ENCODE peak calls at places on chromosome 4, in ten cellular contexts. Q is NCI-H1105; R is HFFc6; D is lung; I is activated CD8-positive, alpha-beta memory T cell treated with anti-CD3 and anti-CD28 coated beads, Interleukin-2, amount 50 U/mL, for 4 hours; V is effector CD4-positive, alpha-beta T cell; Y is GM10248; O is left lung; U is sigmoid colon; K is ELF-1. W is an unnamed sample.

GRCh38 chr4:7306986-7307385 is 114.6 kb downstream of the SORCS2 start:
- DNase-seq in Q (no peak), R (no peak), D (no peak), I (no peak), V (no peak), Y (no peak), O (peak), U (no peak), K (no peak), W (no peak)

GRCh38 chr4:5998333-5998936 is 19.8 kb downstream of the C4orf50 start:
- DNase-seq in Q (peak), R (peak), D (peak), I (peak), V (peak), Y (peak), O (peak), U (peak), K (peak), W (peak)

GRCh38 chr4:53118676-53119075 is 247.2 kb downstream of the SCFD2 start:
- DNase-seq in Q (no peak), R (no peak), D (no peak), I (no peak), V (no peak), Y (no peak), O (no peak), U (no peak), K (no peak), W (no peak)

GRCh38 chr4:6942238-6942800 is 32.7 kb downstream of the TBC1D14 start:
- DNase-seq in Q (no peak), R (peak), D (peak), I (peak), V (no peak), Y (peak), O (no peak), U (no peak), K (no peak), W (no peak)

GRCh38 chr4:54155936-54156335 is 56.0 kb downstream of the GSX2 start:
- DNase-seq in Q (no peak), R (no peak), D (no peak), I (no peak), V (no peak), Y (no peak), O (no peak), U (no peak), K (no peak), W (no peak)

GRCh38 chr4:38318737-38319455 is 345.1 kb upstream of the KLF3 start:
- DNase-seq in Q (peak), R (peak), D (peak), I (peak), V (peak), Y (peak), O (peak), U (peak), K (peak), W (peak)

GRCh38 chr4:112127048-112127637 is 18.1 kb upstream of the FAM241A start:
- DNase-seq in Q (no peak), R (no peak), D (no peak), I (no peak), V (no peak), Y (no peak), O (no peak), U (no peak), K (no peak), W (no peak)

GRCh38 chr4:15654556-15655222 is 468 bp downstream of the FBXL5 start:
- DNase-seq in Q (peak), R (peak), D (peak), I (peak), V (peak), Y (peak), O (peak), U (peak), K (peak), W (peak)

GRCh38 chr4:154310578-154310977 is 181.0 kb downstream of the DCHS2 start:
- DNase-seq in Q (no peak), R (no peak), D (no peak), I (no peak), V (no peak), Y (no peak), O (no peak), U (no peak), K (no peak), W (no peak)

GRCh38 chr4:103098746-103099421 is 750 bp downstream of the BDH2 start:
- DNase-seq in Q (no peak), R (no peak), D (no peak), I (no peak), V (no peak), Y (no peak), O (no peak), U (no peak), K (no peak), W (no peak)